ENCODE peak calls at places on chromosomes 11 and 22, in five cellular contexts. N is WERI-Rb-1, R is fibroblast of lung, M is colonic mucosa, H is cardiac muscle cell. S is an unnamed sample.

GRCh38 chr22:22164541-22165272 is 79.9 kb upstream of the VPREB1 start:
- DNase-seq in N (peak), H (no peak), M (no peak), R (no peak), S (no peak)

GRCh38 chr11:15258433-15259350 is 144.0 kb downstream of the INSC start:
- DNase-seq in H (peak), M (peak), R (peak), N (peak), S (no peak)

GRCh38 chr11:86162257-86162656 is 82.3 kb upstream of the EED start:
- DNase-seq in N (no peak), H (peak), R (peak), M (no peak), S (peak)

GRCh38 chr11:57680552-57680874 is 12.6 kb downstream of the ZDHHC5 start:
- DNase-seq in H (peak), N (peak), M (no peak), R (no peak), S (no peak)

GRCh38 chr11:2194877-2195755 is 23.5 kb upstream of the TH start:
- DNase-seq in M (peak), R (peak), N (peak), H (peak), S (peak)

GRCh38 chr11:96237759-96238158 is 105.2 kb downstream of the MAML2 start:
- DNase-seq in N (no peak), R (no peak), H (no peak), M (no peak), S (no peak)

GRCh38 chr22:27303718-27304117 is 497.8 kb downstream of the MN1 start:
- DNase-seq in N (no peak), R (no peak), M (no peak), H (no peak), S (no peak)

GRCh38 chr11:133955945-133956421 is 785 bp downstream of the IGSF9B start:
- DNase-seq in N (no peak), M (no peak), H (no peak), R (no peak), S (peak)

GRCh38 chr22:24087071-24087795 is 76.1 kb downstream of the CABIN1 start:
- DNase-seq in M (no peak), H (no peak), N (no peak), R (no peak), S (no peak)

GRCh38 chr11:116541460-116541859 is 231.3 kb downstream of the BUD13 start:
- DNase-seq in R (no peak), M (no peak), H (no peak), N (no peak), S (no peak)

GRCh38 chr11:47332303-47332711 is 20.2 kb downstream of the MYBPC3 start:
- DNase-seq in H (no peak), N (no peak), R (no peak), M (no peak), S (no peak)

GRCh38 chr11:74157169-74157568 is 13.6 kb downstream of the C2CD3 start:
- DNase-seq in M (no peak), R (peak), H (no peak), N (no peak), S (no peak)

GRCh38 chr22:20095521-20095920 is 15.5 kb downstream of the DGCR8 start:
- DNase-seq in N (no peak), M (no peak), R (no peak), H (no peak), S (no peak)

GRCh38 chr11:71936825-71937224 is 8.0 kb downstream of the RNF121 start:
- DNase-seq in R (peak), N (no peak), M (no peak), H (peak), S (no peak)

GRCh38 chr22:35611200-35611890 is 5.8 kb downstream of the MB start:
- DNase-seq in R (no peak), N (no peak), M (no peak), H (no peak), S (no peak)

GRCh38 chr11:128926437-128927107 is 16.1 kb downstream of the TP53AIP1 start:
- DNase-seq in H (no peak), M (no peak), R (no peak), N (no peak), S (no peak)

DNA sequence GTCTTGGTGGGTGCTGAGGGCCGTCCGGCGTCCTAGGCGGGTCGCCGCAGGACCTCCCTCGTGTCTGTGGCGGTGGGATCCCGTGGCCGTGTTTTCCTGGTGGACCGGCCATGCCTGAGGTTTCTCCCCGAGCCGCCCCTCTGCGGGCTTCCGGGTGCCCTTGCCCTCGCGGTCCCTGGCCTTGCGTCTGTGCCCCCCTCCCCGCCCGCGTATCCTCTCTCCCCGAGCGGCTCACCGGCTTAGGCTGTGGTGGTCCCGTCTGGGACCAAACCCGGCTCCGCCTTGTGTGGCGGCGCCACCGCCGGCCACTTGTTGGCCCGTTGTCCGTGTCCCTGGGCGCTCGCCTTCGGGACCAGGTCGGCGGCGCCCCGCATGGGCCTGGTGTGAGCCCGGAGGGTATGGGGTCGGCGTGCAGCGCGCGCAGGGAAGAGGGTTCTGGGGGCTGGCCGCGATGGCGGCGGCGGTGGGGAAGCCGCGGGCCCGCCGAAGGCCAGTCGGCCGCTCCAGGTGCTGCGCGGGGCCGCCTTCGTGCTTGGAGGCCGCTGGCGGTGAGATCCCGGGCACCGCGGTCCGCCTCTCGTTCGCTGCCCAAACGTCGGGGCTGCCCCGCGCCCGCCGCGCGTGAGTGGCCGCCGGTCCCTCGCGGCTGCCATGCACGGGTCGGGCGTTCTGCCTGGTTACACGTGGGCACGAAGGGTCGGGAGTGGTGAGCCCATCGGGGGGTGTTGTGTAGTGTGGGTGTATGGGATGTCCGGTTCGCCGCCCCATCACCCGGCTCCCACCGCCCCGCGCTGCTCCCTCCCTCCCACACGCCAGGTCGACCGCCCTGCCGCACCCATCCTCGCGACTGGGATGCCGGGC is 3899.1 kb upstream of the OR11H1 start:
- DNase-seq in H (no peak), N (no peak), R (no peak), M (no peak), S (no peak)
- H3K4me3 ChIP-seq in H (no peak), N (no peak), R (no peak), M (no peak), S (no peak)

GRCh38 chr11:66478823-66479740 is 1.2 kb upstream of the DPP3 start:
- DNase-seq in H (peak), R (peak), M (peak), N (no peak), S (no peak)
- TF ChIP-seq CTCF in H (peak), R (peak), M (peak), N (peak), S (peak)

DNA sequence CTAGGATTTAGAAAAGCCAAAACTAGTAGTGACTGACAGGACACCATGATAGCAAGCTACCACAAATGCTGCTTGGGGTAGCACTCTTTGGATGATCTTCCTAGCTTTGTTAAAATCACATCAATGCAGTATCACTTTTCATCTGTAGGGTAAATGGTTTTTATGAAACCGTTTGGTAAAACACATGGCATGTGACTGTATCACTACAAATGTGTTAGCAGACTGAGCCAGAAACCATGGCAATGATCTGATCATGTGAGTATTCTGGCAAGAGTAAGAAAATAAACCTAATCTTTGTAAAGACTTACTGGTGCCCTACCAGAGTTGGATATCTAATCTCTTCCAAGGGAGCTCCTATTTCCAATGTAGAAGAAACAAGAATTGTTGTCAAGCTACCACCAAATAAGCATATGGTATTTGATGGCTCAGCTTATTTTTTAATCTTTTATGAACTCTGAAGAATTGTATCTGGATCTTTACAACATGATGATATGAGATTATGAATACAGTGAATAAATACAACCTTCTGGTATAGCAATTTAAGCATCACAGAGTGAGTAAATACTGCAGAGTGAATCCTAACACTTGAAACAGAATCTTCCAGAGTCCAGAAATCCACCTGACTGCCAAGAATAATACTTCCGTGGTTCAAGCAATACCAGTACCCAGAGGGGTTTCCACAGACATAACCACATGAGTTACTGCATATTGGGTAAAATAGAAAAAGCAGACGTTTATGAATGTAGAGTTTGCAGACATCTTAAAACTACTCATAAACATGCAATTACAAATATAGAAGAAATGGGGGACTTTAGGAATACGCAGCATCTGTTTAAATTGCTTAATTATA is 238.9 kb downstream of the TTC28 start:
- DNase-seq in M (no peak), R (peak), N (no peak), H (peak), S (no peak)
- H3K4me3 ChIP-seq in M (no peak), R (no peak), N (no peak), H (peak), S (peak)

DNA sequence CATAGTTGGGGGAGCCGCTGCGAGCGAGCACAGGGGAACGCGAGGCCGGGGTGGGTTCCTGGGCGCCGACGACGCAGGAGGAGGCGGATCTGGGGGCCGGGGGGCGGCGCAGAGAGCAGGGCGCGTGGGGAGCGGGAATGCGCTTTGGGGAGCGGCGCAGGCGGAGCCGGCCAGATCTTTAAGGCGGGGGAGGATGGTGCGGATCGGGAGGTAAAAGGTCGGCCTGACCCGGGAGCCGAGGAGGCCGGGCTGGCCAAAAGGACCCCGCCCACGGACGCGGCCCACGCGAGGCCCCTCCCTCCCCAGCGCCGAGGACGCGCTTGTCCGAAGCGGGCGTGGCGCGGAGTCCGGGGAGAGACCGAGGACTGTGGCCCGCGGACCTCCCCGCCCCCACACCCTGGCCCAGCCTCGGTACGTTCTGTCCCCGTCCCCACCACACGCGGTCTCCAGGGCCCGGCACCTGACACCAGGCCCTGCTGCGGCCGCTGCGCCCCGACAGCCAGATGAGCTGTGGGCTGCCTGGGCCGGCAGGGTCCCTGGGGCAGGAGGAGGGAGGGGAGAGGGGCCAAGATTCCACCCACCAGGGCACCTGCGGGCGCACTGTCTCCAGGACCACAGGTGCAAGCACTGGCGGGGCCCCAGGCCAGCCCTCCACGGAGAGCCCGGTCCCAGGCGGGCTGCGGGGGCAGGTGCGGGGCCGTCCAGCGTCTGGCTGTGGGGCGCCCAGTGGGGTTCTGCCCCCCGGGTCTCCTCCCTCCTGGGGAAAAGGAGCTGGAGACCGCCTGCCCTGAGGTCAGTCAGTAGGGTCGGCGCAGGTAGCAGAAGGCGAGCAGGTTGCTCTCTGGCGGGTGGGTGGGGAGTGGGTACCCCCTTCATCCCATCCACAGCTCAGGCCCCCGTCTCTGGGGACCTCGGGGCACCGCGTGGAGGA is 10.9 kb downstream of the PIM3 start:
- DNase-seq in H (peak), R (peak), N (no peak), M (peak), S (peak)
- TF ChIP-seq CTCF in H (no peak), R (no peak), N (no peak), M (no peak), S (no peak)

GRCh38 chr11:104422320-104422944 is 258.5 kb upstream of the PDGFD start:
- DNase-seq in M (no peak), R (no peak), H (no peak), N (no peak), S (no peak)
- H3K4me3 ChIP-seq in M (no peak), R (no peak), H (no peak), N (no peak), S (no peak)

GRCh38 chr11:208177-208916 is 839 bp downstream of the RIC8A start:
- DNase-seq in R (peak), M (peak), N (peak), H (peak), S (peak)
- TF ChIP-seq CTCF in R (no peak), M (no peak), N (no peak), H (no peak), S (no peak)

GRCh38 chr11:43736502-43737193 is 56.1 kb downstream of the HSD17B12 start:
- DNase-seq in N (no peak), H (peak), R (peak), M (no peak), S (no peak)
- H3K4me3 ChIP-seq in N (no peak), H (peak), R (no peak), M (no peak), S (no peak)

GRCh38 chr11:132111781-132112380 is 741.5 kb downstream of the NTM start:
- DNase-seq in H (peak), M (no peak), N (no peak), R (peak), S (no peak)

GRCh38 chr11:132116516-132116915 is 746.1 kb downstream of the NTM start:
- DNase-seq in H (no peak), N (no peak), R (no peak), M (no peak), S (no peak)

GRCh38 chr11:132115454-132115853 is 745.0 kb downstream of the NTM start:
- DNase-seq in M (no peak), N (no peak), H (peak), R (peak), S (no peak)

GRCh38 chr11:132114743-132115142 is 744.3 kb downstream of the NTM start:
- DNase-seq in R (no peak), N (no peak), H (no peak), M (no peak), S (no peak)

DNA sequence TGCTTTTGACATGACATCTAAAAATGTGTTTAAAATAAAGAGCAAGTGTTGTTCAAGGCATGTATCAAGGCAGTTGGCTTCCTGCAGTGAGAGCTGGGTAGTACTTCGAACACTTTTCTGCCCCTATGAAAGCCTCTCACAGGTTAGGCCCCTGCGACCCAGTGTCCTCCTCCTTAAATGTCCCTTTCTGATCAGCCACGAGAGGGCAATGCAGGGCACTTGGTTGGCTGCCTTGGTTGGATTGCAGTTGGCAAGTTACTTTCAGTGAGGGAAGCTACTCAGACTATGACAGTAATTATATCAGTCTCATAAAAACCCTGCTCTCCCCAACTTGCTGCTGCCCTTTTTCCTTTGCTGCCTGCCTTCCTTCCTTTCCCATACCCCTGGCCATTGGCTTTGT is 743.8 kb downstream of the NTM start:
- DNase-seq in N (peak), H (peak), M (no peak), R (no peak), S (no peak)
- TF ChIP-seq CTCF in N (peak), H (peak), M (peak), R (peak), S (peak)

GRCh38 chr22:49807129-49807528 is 20.5 kb downstream of the BRD1 start:
- DNase-seq in R (no peak), N (no peak), H (no peak), M (no peak), S (no peak)
- H3K4me3 ChIP-seq in R (no peak), N (no peak), H (no peak), M (no peak), S (no peak)